ENCODE peak calls at places on chromosomes 11 and 22, in four cellular contexts. X is tibial nerve, T is lung, O is IMR-90. P is an unnamed sample. For H3K27me3, the result is how much of the 10 kb centered on the place peaks cover.

GRCh38 chr22:28139993-28140392 is 220.9 kb upstream of the PITPNB start:
- DNase-seq in T (no peak), X (no peak), O (peak), P (no peak)

GRCh38 chr22:38239101-38239761 is 33.6 kb downstream of the TMEM184B start:
- DNase-seq in O (peak), T (peak), X (no peak), P (no peak)

GRCh38 chr22:20550057-20550817 is 42.8 kb downstream of the MED15 start:
- DNase-seq in T (no peak), O (no peak), X (no peak), P (no peak)

GRCh38 chr11:6307879-6308278 is 12.4 kb downstream of the CAVIN3 start:
- DNase-seq in O (peak), T (no peak), X (no peak), P (no peak)

GRCh38 chr11:44538375-44539054 is 26.9 kb upstream of the CD82 start:
- DNase-seq in O (peak), X (peak), T (peak), P (peak)

GRCh38 chr11:47354913-47355282 is 2.4 kb upstream of the MYBPC3 start:
- DNase-seq in T (no peak), O (no peak), X (no peak), P (peak)

GRCh38 chr11:112728716-112729115 is 232.5 kb upstream of the NCAM1 start:
- DNase-seq in T (no peak), O (no peak), X (no peak), P (no peak)

GRCh38 chr11:112881461-112881860 is 79.8 kb upstream of the NCAM1 start:
- DNase-seq in X (no peak), O (no peak), T (peak), P (peak)

GRCh38 chr11:18064035-18064434 is 18.0 kb upstream of the TPH1 start:
- DNase-seq in T (no peak), O (no peak), X (no peak), P (no peak)

GRCh38 chr22:39414377-39414776 is 14.8 kb downstream of the TAB1 start:
- DNase-seq in O (no peak), X (no peak), T (no peak), P (no peak)

DNA sequence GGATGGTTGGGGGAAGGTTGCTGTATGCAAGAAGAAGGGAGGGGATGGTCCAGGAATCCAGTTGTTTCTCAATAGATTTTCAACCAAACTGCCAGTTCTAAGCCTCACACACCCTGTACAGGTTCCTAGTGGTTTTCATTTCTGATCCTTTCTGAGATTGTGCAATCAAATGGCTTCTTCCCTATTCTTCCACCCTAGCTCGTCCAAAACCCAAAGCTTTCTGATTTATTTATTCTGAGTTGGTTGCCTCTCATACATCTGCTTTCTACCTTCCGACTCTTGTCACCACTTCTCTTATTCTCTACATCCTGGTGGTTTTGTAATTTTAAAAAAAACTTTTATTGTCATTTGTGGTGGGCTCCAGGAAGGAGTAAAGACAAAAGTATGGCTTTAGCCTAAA is 12.6 kb downstream of the OR5A2 start:
- DNase-seq in T (no peak), X (no peak), O (no peak), P (no peak)
- H3K27me3 ChIP-seq in T (under half), X (under half), O (under half), P (under half)

GRCh38 chr11:61293869-61294716 is 1.0 kb downstream of the VWCE start:
- DNase-seq in X (peak), O (peak), T (no peak), P (peak)

GRCh38 chr11:61295596-61295926 is 445 bp upstream of the VWCE start:
- DNase-seq in O (no peak), X (no peak), T (no peak), P (no peak)

GRCh38 chr11:61297341-61297740 is 2.2 kb upstream of the VWCE start:
- DNase-seq in X (no peak), T (no peak), O (peak), P (no peak)

GRCh38 chr11:61297741-61298140 is 2.6 kb upstream of the VWCE start:
- DNase-seq in T (no peak), O (peak), X (no peak), P (no peak)

GRCh38 chr11:61294717-61295595 is at the start of gene VWCE:
- DNase-seq in T (no peak), X (no peak), O (peak), P (peak)
- TF ChIP-seq CTCF in T (no peak), X (no peak), O (peak), P (peak)

GRCh38 chr11:14973621-14974020 is 1.5 kb upstream of the CALCA start:
- DNase-seq in X (no peak), T (no peak), O (peak), P (peak)
- H3K27me3 ChIP-seq in X (half or more), T (under half), O (half or more), P (under half)

GRCh38 chr11:65060913-65061408 is 2.6 kb upstream of the NAALADL1 start:
- DNase-seq in X (no peak), O (no peak), T (no peak), P (peak)
- TF ChIP-seq CTCF in X (no peak), O (no peak), T (no peak), P (no peak)

GRCh38 chr11:1948389-1948788 is 1.3 kb downstream of the MRPL23 start:
- DNase-seq in O (no peak), X (no peak), T (no peak), P (no peak)

GRCh38 chr11:1949302-1949701 is 2.2 kb downstream of the MRPL23 start:
- DNase-seq in T (no peak), O (no peak), X (no peak), P (no peak)

GRCh38 chr11:1952806-1953482 is 5.8 kb downstream of the MRPL23 start:
- DNase-seq in O (no peak), X (no peak), T (no peak), P (no peak)

GRCh38 chr11:1949922-1950321 is 2.8 kb downstream of the MRPL23 start:
- DNase-seq in T (no peak), O (no peak), X (no peak), P (no peak)

GRCh38 chr11:1953489-1954284 is 6.6 kb downstream of the MRPL23 start:
- DNase-seq in T (no peak), O (no peak), X (peak), P (no peak)
- H3K27me3 ChIP-seq in T (under half), O (under half), X (under half), P (under half)

GRCh38 chr22:32620992-32621391 is 146.4 kb downstream of the FBXO7 start:
- DNase-seq in X (no peak), O (no peak), T (no peak), P (no peak)
- TF ChIP-seq CTCF in X (no peak), O (no peak), T (no peak), P (no peak)

GRCh38 chr11:120771551-120772060 is 252.3 kb upstream of the TBCEL start:
- DNase-seq in O (no peak), T (no peak), X (no peak), P (no peak)

DNA sequence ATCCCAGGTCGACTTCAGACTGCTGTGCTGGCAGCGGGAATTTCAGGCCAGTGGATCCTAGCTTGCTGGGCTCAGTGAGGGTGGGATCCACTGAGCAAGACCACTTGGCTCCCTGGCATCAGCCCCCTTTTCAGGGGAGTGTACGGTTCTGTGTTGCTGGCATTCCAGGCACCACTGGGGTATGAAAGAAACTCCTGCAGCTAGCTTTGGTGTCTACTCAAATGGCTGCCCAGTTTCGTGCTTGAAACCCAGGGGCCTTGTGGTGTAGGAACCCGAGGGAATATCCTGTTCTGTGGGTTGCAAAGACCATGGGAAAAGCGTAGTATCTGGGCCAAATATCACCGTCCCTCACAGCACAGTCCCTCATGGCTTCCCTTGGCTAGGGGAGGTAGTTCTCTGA is 254.8 kb downstream of the GRIK4 start:
- DNase-seq in X (no peak), O (no peak), T (no peak), P (no peak)
- H3K27me3 ChIP-seq in X (under half), O (under half), T (under half), P (under half)

DNA sequence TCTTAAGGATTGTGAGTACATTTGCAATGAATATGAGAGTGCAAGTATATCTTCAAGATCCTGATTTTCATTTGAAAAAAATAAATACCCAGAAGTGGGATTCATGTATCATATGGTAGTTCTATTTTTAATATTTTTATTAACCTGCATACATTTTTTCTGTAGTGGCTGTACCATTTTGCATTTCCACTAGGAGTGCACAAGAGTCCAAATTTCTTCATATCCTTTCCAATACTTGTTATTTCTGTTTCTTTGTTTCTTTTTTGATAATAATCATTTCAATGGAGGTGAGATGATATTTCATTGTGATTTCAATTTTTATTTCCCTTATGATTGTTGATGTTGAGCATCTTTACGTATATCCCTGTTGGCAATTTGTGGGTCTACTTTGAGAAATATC is 759.8 kb upstream of the CNTN5 start:
- DNase-seq in O (no peak), X (no peak), T (no peak), P (no peak)
- TF ChIP-seq CTCF in O (no peak), X (no peak), T (no peak), P (peak)

GRCh38 chr22:30370681-30371080 is 13.9 kb downstream of the CCDC157 start:
- DNase-seq in O (no peak), X (no peak), T (no peak), P (no peak)
- H3K27me3 ChIP-seq in O (under half), X (under half), T (under half), P (under half)

GRCh38 chr22:49865156-49865555 is 11.5 kb downstream of the ZBED4 start:
- DNase-seq in T (no peak), X (no peak), O (no peak), P (no peak)

GRCh38 chr22:49863936-49864335 is 10.3 kb downstream of the ZBED4 start:
- DNase-seq in T (no peak), O (no peak), X (no peak), P (no peak)

GRCh38 chr22:49858827-49859226 is 5.2 kb downstream of the ZBED4 start:
- DNase-seq in X (no peak), T (no peak), O (no peak), P (no peak)

GRCh38 chr22:49862408-49862776 is 8.7 kb downstream of the ZBED4 start:
- DNase-seq in X (no peak), O (no peak), T (no peak), P (no peak)

GRCh38 chr22:49861642-49862407 is 8.2 kb downstream of the ZBED4 start:
- DNase-seq in X (no peak), T (no peak), O (no peak), P (no peak)
- TF ChIP-seq CTCF in X (no peak), T (no peak), O (no peak), P (no peak)